ENCODE peak calls at places on chromosome X, in four cellular contexts. S is ascending aorta, U is H54, X is ureter. V is an unnamed sample.

GRCh38 chrX:110310896-110311295 is 7.0 kb downstream of the AMMECR1 start:
- DNase-seq in X (no peak), U (no peak), S (no peak), V (no peak)

GRCh38 chrX:83305381-83305780 is 202.7 kb upstream of the POU3F4 start:
- DNase-seq in X (no peak), S (no peak), U (no peak), V (no peak)

GRCh38 chrX:5876984-5877655 is 351.5 kb downstream of the NLGN4X start:
- DNase-seq in X (no peak), S (no peak), U (no peak), V (peak)

GRCh38 chrX:53631156-53631555 is 55.4 kb downstream of the HUWE1 start:
- DNase-seq in U (no peak), S (no peak), X (no peak), V (no peak)

GRCh38 chrX:40552768-40553167 is 28.0 kb upstream of the ATP6AP2 start:
- DNase-seq in U (no peak), S (no peak), X (no peak), V (peak)

GRCh38 chrX:15404712-15405111 is 20.5 kb upstream of the VEGFD start:
- DNase-seq in S (no peak), X (no peak), U (no peak), V (no peak)

GRCh38 chrX:1493877-1494510 is 41.3 kb upstream of the ASMTL start:
- DNase-seq in S (no peak), X (peak), U (no peak), V (no peak)

GRCh38 chrX:103464071-103464773 is 55.1 kb downstream of the RAB40A start:
- DNase-seq in S (no peak), U (no peak), X (no peak), V (peak)

GRCh38 chrX:15985937-15986336 is 131.3 kb upstream of the AP1S2 start:
- DNase-seq in U (no peak), X (no peak), S (no peak), V (no peak)

GRCh38 chrX:13026877-13027652 is 17.4 kb downstream of the FAM9C start:
- DNase-seq in X (no peak), S (no peak), U (no peak), V (no peak)

GRCh38 chrX:27619975-27620374 is 29.8 kb downstream of the DCAF8L2 start:
- DNase-seq in S (no peak), U (no peak), X (no peak), V (no peak)